ENCODE peak calls at places on chromosomes 13 and 19, in four cellular contexts. One of them, this sample, is unnamed.
A peak's percentile ranks its signal among the peaks of the same experiment; 100 is the strongest.

GRCh38 chr13:49733181-49733951 is 42.1 kb upstream of the EBPL start:
- DNase-seq in tibial artery: no peak
- DNase-seq in aorta: no peak
- DNase-seq in tibial nerve: no peak
- DNase-seq in this sample: no peak

GRCh38 chr13:69300131-69300530 is 807.5 kb upstream of the ATXN8OS start:
- DNase-seq in tibial artery: no peak
- DNase-seq in aorta: no peak
- DNase-seq in tibial nerve: no peak
- DNase-seq in this sample: no peak

GRCh38 chr13:34627499-34627898 is 314.6 kb upstream of the NBEA start:
- DNase-seq in tibial artery: no peak
- DNase-seq in aorta: no peak
- DNase-seq in tibial nerve: no peak
- DNase-seq in this sample: no peak

GRCh38 chr19:31139871-31140505 is 209.2 kb downstream of the TSHZ3 start:
- DNase-seq in tibial artery: no peak
- DNase-seq in aorta: no peak
- DNase-seq in tibial nerve: no peak
- DNase-seq in this sample: no peak

GRCh38 chr19:4051175-4052101 is 15.3 kb downstream of the ZBTB7A start:
- DNase-seq in tibial artery: no peak
- DNase-seq in aorta: no peak
- DNase-seq in tibial nerve: no peak
- DNase-seq in this sample: no peak

GRCh38 chr19:45638930-45639729 is at the start of gene EML2:
- DNase-seq in tibial artery: peak; percentile 71
- DNase-seq in aorta: peak; percentile 86
- DNase-seq in tibial nerve: peak; percentile 7
- DNase-seq in this sample: no peak

GRCh38 chr13:25478186-25478585 is 106.4 kb downstream of the ATP8A2 start:
- DNase-seq in tibial artery: no peak
- DNase-seq in aorta: no peak
- DNase-seq in tibial nerve: no peak
- DNase-seq in this sample: no peak

GRCh38 chr13:85535306-85535705 is 263.9 kb downstream of the SLITRK6 start:
- DNase-seq in tibial artery: no peak
- DNase-seq in aorta: no peak
- DNase-seq in tibial nerve: no peak
- DNase-seq in this sample: no peak

GRCh38 chr19:5455367-5456129 is at the start of gene ZNRF4:
- DNase-seq in tibial artery: no peak
- DNase-seq in aorta: no peak
- DNase-seq in tibial nerve: no peak
- DNase-seq in this sample: no peak

GRCh38 chr13:46964789-46965527 is 68.1 kb upstream of the HTR2A start:
- DNase-seq in tibial artery: no peak
- DNase-seq in aorta: no peak
- DNase-seq in tibial nerve: no peak
- DNase-seq in this sample: no peak

GRCh38 chr19:1038995-1039645 is 787 bp upstream of the ABCA7 start:
- DNase-seq in tibial artery: no peak
- DNase-seq in aorta: no peak
- DNase-seq in tibial nerve: no peak
- DNase-seq in this sample: no peak

GRCh38 chr13:25961294-25961693 is 90.5 kb downstream of the SHISA2 start:
- DNase-seq in tibial artery: no peak
- DNase-seq in aorta: no peak
- DNase-seq in tibial nerve: no peak
- DNase-seq in this sample: no peak

GRCh38 chr19:8342316-8342683 is 762 bp downstream of the KANK3 start:
- DNase-seq in tibial artery: no peak
- DNase-seq in aorta: no peak
- DNase-seq in tibial nerve: no peak
- DNase-seq in this sample: no peak

GRCh38 chr19:48659768-48660167 is 13.0 kb downstream of the NTN5 start:
- DNase-seq in tibial artery: no peak
- DNase-seq in aorta: no peak
- DNase-seq in tibial nerve: no peak
- DNase-seq in this sample: no peak

GRCh38 chr13:113296842-113297369 is at the start of gene LAMP1:
- DNase-seq in tibial artery: peak; percentile 99
- DNase-seq in aorta: peak; percentile 99
- DNase-seq in tibial nerve: peak; percentile 99
- DNase-seq in this sample: peak; percentile 97

GRCh38 chr13:52161193-52161646 is 1.8 kb upstream of the NEK3 start:
- DNase-seq in tibial artery: no peak
- DNase-seq in aorta: no peak
- DNase-seq in tibial nerve: no peak
- DNase-seq in this sample: no peak

GRCh38 chr19:49847731-49848696 is 2.9 kb upstream of the PTOV1 start:
- DNase-seq in tibial artery: no peak
- DNase-seq in aorta: no peak
- DNase-seq in tibial nerve: no peak
- DNase-seq in this sample: no peak

GRCh38 chr19:44644391-44645016 is 794 bp downstream of the PVR start:
- DNase-seq in tibial artery: no peak
- DNase-seq in aorta: peak; percentile 81
- DNase-seq in tibial nerve: no peak
- DNase-seq in this sample: no peak

GRCh38 chr19:18999896-19000620 is 33.3 kb downstream of the SUGP2 start:
- DNase-seq in tibial artery: no peak
- DNase-seq in aorta: no peak
- DNase-seq in tibial nerve: no peak
- DNase-seq in this sample: no peak

DNA sequence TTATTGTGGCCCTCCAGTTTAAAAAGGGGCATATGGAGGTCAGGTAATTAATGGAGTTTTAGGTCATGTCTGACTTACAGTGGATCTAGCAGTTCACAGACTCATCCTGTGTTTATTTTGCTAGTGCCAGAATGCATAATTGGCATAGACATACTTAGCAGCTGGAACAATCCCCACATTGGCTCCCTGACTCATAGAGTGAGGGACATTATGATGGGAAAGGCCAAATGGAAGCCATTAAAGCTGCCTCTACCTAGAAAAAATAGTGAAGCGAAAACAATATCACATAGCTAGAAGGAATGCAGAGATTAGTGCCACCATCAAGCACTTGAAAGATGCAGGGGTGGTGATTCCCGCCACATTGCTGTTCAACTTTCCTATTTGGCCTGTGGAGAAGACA is 610.7 kb downstream of the SLITRK5 start:
- DNase-seq in tibial artery: no peak
- DNase-seq in aorta: no peak
- DNase-seq in tibial nerve: no peak
- DNase-seq in this sample: no peak
- H3K9me3 ChIP-seq in tibial artery: no peaks in the 10 kb centered on the region
- H3K9me3 ChIP-seq in aorta: peaks cover 2% of the 10 kb centered on the region
- H3K9me3 ChIP-seq in tibial nerve: no peaks in the 10 kb centered on the region
- H3K9me3 ChIP-seq in this sample: no peaks in the 10 kb centered on the region

GRCh38 chr19:36418287-36419001 is at the start of gene ZFP82:
- DNase-seq in tibial artery: peak; percentile 87
- DNase-seq in aorta: peak; percentile 93
- DNase-seq in tibial nerve: peak; percentile 50
- DNase-seq in this sample: no peak
- H3K9me3 ChIP-seq in tibial artery: peaks cover 5% of the 10 kb centered on the region
- H3K9me3 ChIP-seq in aorta: no peaks in the 10 kb centered on the region
- H3K9me3 ChIP-seq in tibial nerve: no peaks in the 10 kb centered on the region
- H3K9me3 ChIP-seq in this sample: no peaks in the 10 kb centered on the region

DNA sequence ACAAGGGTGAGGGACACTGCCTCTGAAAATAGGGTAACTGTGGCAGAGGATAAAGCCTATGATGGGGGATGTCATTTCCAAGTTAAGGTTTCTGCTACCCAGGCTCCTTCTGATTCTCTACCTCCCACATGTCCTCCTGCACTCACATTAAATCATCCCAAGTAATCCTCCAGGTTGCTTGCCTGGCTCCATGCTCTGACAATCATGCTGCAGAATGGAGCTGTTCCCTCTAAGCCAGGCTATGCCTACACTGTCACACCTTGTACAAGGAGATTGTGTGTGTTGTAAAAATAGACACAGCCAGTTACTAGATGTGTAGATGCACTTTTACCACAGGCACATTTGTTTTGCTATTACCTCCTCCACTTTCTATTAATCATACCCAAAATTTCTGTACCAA is 8.0 kb downstream of the ZNF416 start:
- DNase-seq in tibial artery: no peak
- DNase-seq in aorta: no peak
- DNase-seq in tibial nerve: no peak
- DNase-seq in this sample: no peak
- H3K9me3 ChIP-seq in tibial artery: peaks cover 100% of the 10 kb centered on the region
- H3K9me3 ChIP-seq in aorta: peaks cover 64% of the 10 kb centered on the region
- H3K9me3 ChIP-seq in tibial nerve: no peaks in the 10 kb centered on the region
- H3K9me3 ChIP-seq in this sample: peaks cover 90% of the 10 kb centered on the region

DNA sequence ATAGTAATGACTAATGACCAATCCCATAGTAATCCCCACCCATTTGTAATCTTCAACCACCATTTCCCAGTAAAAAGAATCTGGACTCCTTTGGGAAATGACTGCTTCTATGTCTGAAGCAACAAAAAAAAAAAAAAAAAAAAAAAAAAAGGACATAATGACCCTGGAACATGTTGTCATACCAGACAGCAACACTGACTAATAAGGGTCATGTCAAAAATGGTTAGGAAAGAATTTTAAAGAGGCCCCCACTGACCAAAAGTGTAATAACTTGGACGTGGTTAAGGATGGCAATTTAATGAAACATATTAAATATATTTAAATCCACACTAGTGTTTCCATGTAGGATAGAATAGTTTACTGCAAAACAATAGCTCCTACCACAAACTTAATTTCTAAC is 88.2 kb downstream of the TUBA3C start:
- DNase-seq in tibial artery: no peak
- DNase-seq in aorta: no peak
- DNase-seq in tibial nerve: no peak
- DNase-seq in this sample: no peak
- H3K9me3 ChIP-seq in tibial artery: no peaks in the 10 kb centered on the region
- H3K9me3 ChIP-seq in aorta: no peaks in the 10 kb centered on the region
- H3K9me3 ChIP-seq in tibial nerve: no peaks in the 10 kb centered on the region
- H3K9me3 ChIP-seq in this sample: no peaks in the 10 kb centered on the region

GRCh38 chr19:6948884-6949283 is 61.5 kb downstream of the ADGRE1 start:
- DNase-seq in tibial artery: no peak
- DNase-seq in aorta: no peak
- DNase-seq in tibial nerve: no peak
- DNase-seq in this sample: no peak

GRCh38 chr19:6947745-6948144 is 60.4 kb downstream of the ADGRE1 start:
- DNase-seq in tibial artery: no peak
- DNase-seq in aorta: no peak
- DNase-seq in tibial nerve: no peak
- DNase-seq in this sample: no peak

GRCh38 chr19:6955082-6955481 is 66.1 kb downstream of the MBD3L2B start:
- DNase-seq in tibial artery: no peak
- DNase-seq in aorta: no peak
- DNase-seq in tibial nerve: no peak
- DNase-seq in this sample: no peak

GRCh38 chr19:6956573-6956972 is 64.7 kb downstream of the MBD3L2B start:
- DNase-seq in tibial artery: no peak
- DNase-seq in aorta: no peak
- DNase-seq in tibial nerve: no peak
- DNase-seq in this sample: no peak

DNA sequence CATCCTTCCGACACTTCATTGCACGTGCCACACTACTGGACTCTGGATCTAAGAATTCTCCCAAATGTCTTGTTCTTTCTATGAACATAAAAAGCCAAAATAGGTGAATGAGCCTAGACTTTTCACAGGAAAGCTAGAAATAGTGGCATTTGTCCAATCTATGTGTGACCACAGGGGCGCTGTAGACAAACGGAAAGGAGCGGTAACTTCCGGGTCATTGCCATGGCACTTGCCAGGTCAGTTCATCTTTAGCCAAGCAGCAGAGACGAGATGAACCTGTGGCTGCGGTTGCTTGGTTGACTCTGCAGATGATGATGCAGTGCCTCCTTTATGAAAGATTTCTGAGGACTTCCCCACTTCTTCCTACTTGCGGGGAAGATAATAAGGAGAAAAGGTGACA is 65.6 kb downstream of the ADGRE1 start:
- DNase-seq in tibial artery: no peak
- DNase-seq in aorta: no peak
- DNase-seq in tibial nerve: no peak
- DNase-seq in this sample: no peak
- H3K9me3 ChIP-seq in tibial artery: no peaks in the 10 kb centered on the region
- H3K9me3 ChIP-seq in aorta: no peaks in the 10 kb centered on the region
- H3K9me3 ChIP-seq in tibial nerve: no peaks in the 10 kb centered on the region
- H3K9me3 ChIP-seq in this sample: no peaks in the 10 kb centered on the region

DNA sequence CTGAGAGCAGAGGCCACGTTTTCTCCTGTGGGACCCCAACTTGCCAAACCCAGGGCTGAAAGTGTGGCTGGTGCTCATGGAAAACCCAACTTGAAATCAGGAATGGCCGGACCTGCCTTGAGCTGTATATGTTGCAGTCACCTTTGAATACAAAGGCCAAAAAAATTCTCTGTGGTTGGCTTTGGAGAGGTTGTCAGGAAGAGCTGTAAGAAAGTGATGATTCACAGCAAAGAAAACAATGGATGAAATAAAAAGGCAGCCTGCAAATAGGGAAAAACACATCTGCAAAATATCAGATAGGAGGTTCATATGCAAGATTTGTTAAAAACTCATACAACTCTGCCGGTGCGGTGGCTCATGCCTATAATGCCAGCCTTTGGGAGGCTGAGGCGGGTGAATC is 715.8 kb downstream of the UQCRFS1 start:
- DNase-seq in tibial artery: no peak
- DNase-seq in aorta: no peak
- DNase-seq in tibial nerve: no peak
- DNase-seq in this sample: no peak
- H3K9me3 ChIP-seq in tibial artery: no peaks in the 10 kb centered on the region
- H3K9me3 ChIP-seq in aorta: no peaks in the 10 kb centered on the region
- H3K9me3 ChIP-seq in tibial nerve: no peaks in the 10 kb centered on the region
- H3K9me3 ChIP-seq in this sample: no peaks in the 10 kb centered on the region

GRCh38 chr19:55913643-55914268 is 18.4 kb downstream of the NLRP13 start:
- DNase-seq in tibial artery: no peak
- DNase-seq in aorta: no peak
- DNase-seq in tibial nerve: no peak
- DNase-seq in this sample: peak; percentile 34

GRCh38 chr19:55907286-55907685 is 24.9 kb downstream of the NLRP13 start:
- DNase-seq in tibial artery: no peak
- DNase-seq in aorta: no peak
- DNase-seq in tibial nerve: no peak
- DNase-seq in this sample: peak; percentile 0

GRCh38 chr19:55912916-55913315 is 19.2 kb downstream of the NLRP13 start:
- DNase-seq in tibial artery: no peak
- DNase-seq in aorta: no peak
- DNase-seq in tibial nerve: no peak
- DNase-seq in this sample: peak; percentile 31

GRCh38 chr19:55907746-55908145 is 24.4 kb downstream of the NLRP13 start:
- DNase-seq in tibial artery: no peak
- DNase-seq in aorta: no peak
- DNase-seq in tibial nerve: no peak
- DNase-seq in this sample: no peak

GRCh38 chr19:55909801-55910200 is 22.3 kb downstream of the NLRP13 start:
- DNase-seq in tibial artery: no peak
- DNase-seq in aorta: no peak
- DNase-seq in tibial nerve: no peak
- DNase-seq in this sample: peak; percentile 85
- H3K9me3 ChIP-seq in tibial artery: peaks cover 7% of the 10 kb centered on the region
- H3K9me3 ChIP-seq in aorta: peaks cover 3% of the 10 kb centered on the region
- H3K9me3 ChIP-seq in tibial nerve: no peaks in the 10 kb centered on the region
- H3K9me3 ChIP-seq in this sample: no peaks in the 10 kb centered on the region

GRCh38 chr13:27783111-27783510 is 9.2 kb upstream of the GSX1 start:
- DNase-seq in tibial artery: no peak
- DNase-seq in aorta: no peak
- DNase-seq in tibial nerve: no peak
- DNase-seq in this sample: no peak
- H3K9me3 ChIP-seq in tibial artery: no peaks in the 10 kb centered on the region
- H3K9me3 ChIP-seq in aorta: peaks cover 2% of the 10 kb centered on the region
- H3K9me3 ChIP-seq in tibial nerve: no peaks in the 10 kb centered on the region
- H3K9me3 ChIP-seq in this sample: no peaks in the 10 kb centered on the region